ENCODE peak calls at places on chromosomes 3 and 15, in ten cellular contexts. W is mesothelial cell of epicardium, C is dorsolateral prefrontal cortex, K is A549, Y is lower lobe of right lung, P is AG04450, G is glutamatergic neuron, S is endothelial cell, J is heart right ventricle, A is IMR-90. N is an unnamed sample.

GRCh38 chr3:170714562-170715535 is 129.0 kb upstream of the SLC7A14 start:
- DNase-seq in P (no peak), G (no peak), J (no peak), A (peak), C (no peak), Y (no peak), K (no peak), W (no peak), S (no peak), N (no peak)

GRCh38 chr3:129021140-129021551 is 20.0 kb downstream of the EFCC1 start:
- DNase-seq in W (no peak), S (no peak), A (peak), Y (no peak), C (peak), K (no peak), G (no peak), J (no peak), P (peak), N (no peak)

GRCh38 chr15:28091313-28091712 is 7.8 kb downstream of the OCA2 start:
- DNase-seq in A (no peak), J (no peak), C (no peak), P (no peak), W (no peak), G (no peak), S (no peak), Y (no peak), K (no peak), N (no peak)

GRCh38 chr3:57582470-57583168 is 14.5 kb downstream of the ARF4 start:
- DNase-seq in A (no peak), K (peak), S (no peak), Y (no peak), P (no peak), G (no peak), J (no peak), W (no peak), C (no peak), N (no peak)

GRCh38 chr3:46143951-46144473 is 64.1 kb downstream of the CCR1 start:
- DNase-seq in K (no peak), S (no peak), J (peak), W (no peak), P (no peak), C (no peak), Y (peak), G (no peak), A (no peak), N (no peak)

GRCh38 chr3:70999730-71000129 is 583.8 kb downstream of the FOXP1 start:
- DNase-seq in J (no peak), W (no peak), C (no peak), K (no peak), P (no peak), S (no peak), G (no peak), A (peak), Y (no peak), N (no peak)

GRCh38 chr3:115616461-115616860 is 6.8 kb upstream of the GAP43 start:
- DNase-seq in C (no peak), P (no peak), W (no peak), Y (no peak), J (no peak), S (no peak), A (no peak), G (no peak), K (no peak), N (no peak)

GRCh38 chr3:141952611-141953010 is 76.2 kb downstream of the ATP1B3 start:
- DNase-seq in G (no peak), Y (no peak), K (no peak), J (no peak), C (no peak), P (no peak), A (no peak), W (no peak), S (no peak), N (no peak)

GRCh38 chr15:61890106-61890505 is 170.1 kb downstream of the VPS13C start:
- DNase-seq in S (no peak), G (no peak), C (no peak), K (peak), Y (no peak), P (no peak), J (no peak), W (no peak), A (no peak), N (no peak)

DNA sequence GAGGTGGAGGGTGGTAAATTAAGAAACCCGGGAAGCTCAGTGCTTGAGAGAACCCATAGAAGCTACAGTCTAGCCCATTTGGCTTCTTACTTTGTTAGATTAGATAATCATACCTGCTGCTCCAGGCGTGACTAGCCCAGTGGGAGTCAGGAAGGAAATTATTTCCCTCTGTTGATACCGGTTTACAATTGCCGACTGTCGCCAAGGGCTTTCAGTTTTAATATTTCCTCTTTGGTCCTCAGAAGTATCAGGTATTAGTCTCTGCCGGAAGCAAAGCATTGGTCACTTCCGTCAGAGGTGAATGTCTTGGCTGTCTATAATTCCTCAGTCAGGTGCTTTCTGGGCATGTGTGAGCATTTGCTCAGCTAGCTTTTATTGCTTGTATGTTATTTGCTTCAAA is 75.2 kb downstream of the LPP start:
- DNase-seq in G (no peak), K (no peak), S (no peak), A (no peak), P (no peak), C (no peak), J (no peak), W (no peak), Y (no peak), N (no peak)
- TF ChIP-seq CTCF in G (no peak), K (no peak), S (no peak), A (no peak), P (no peak), C (no peak), J (no peak), W (no peak), Y (no peak), N (no peak)

GRCh38 chr15:29937956-29938355 is 115.7 kb upstream of the TJP1 start:
- DNase-seq in A (peak), C (no peak), Y (no peak), G (no peak), J (no peak), S (no peak), W (no peak), P (peak), K (no peak), N (no peak)

GRCh38 chr15:29936353-29937049 is 114.2 kb upstream of the TJP1 start:
- DNase-seq in Y (no peak), J (no peak), P (no peak), C (no peak), W (no peak), A (peak), S (no peak), G (no peak), K (no peak), N (no peak)

GRCh38 chr15:29934251-29934650 is 112.0 kb upstream of the TJP1 start:
- DNase-seq in C (no peak), J (no peak), S (no peak), A (peak), G (no peak), W (no peak), P (no peak), K (peak), Y (no peak), N (no peak)

GRCh38 chr15:29933043-29933442 is 110.8 kb upstream of the TJP1 start:
- DNase-seq in J (no peak), S (no peak), K (peak), W (no peak), G (no peak), A (no peak), C (no peak), P (no peak), Y (no peak), N (no peak)

GRCh38 chr15:29935296-29936020 is 113.2 kb upstream of the TJP1 start:
- DNase-seq in P (no peak), J (no peak), K (peak), G (no peak), S (peak), Y (no peak), C (no peak), A (no peak), W (no peak), N (peak)
- TF ChIP-seq CTCF in P (peak), J (peak), K (peak), G (no peak), S (no peak), Y (peak), C (peak), A (peak), W (no peak), N (no peak)

GRCh38 chr3:186459108-186459467 is 85.1 kb downstream of the CRYGS start:
- DNase-seq in G (no peak), P (no peak), A (no peak), J (no peak), K (no peak), Y (no peak), S (no peak), C (no peak), W (no peak), N (no peak)
- TF ChIP-seq CTCF in G (no peak), P (no peak), A (no peak), J (no peak), K (no peak), Y (no peak), S (no peak), C (no peak), W (no peak), N (no peak)

DNA sequence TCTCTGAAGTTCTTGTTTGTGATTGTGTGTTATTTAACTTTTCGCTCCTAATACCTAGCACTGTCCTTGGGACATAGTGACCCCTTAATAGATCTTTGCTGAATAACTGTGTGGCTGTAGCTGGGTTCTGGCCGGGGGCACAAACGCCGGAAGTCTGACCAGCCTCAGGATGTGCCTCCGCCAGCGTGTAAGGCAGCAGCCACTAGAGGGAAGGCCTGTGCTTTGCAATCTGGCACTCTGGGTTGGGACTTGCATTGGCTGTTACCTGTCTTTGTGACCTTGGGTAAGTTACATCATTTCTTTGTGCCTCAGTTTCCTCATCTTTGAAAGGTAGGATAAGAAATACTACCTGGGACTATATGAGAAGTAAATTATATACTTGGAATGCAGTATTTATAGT is 158.7 kb downstream of the GHSR start:
- DNase-seq in C (no peak), W (no peak), S (peak), Y (no peak), G (peak), P (no peak), A (no peak), J (peak), K (peak), N (no peak)
- TF ChIP-seq CTCF in C (no peak), W (no peak), S (no peak), Y (peak), G (no peak), P (peak), A (no peak), J (peak), K (no peak), N (peak)

N was measured in type B pancreatic cell.